ENCODE peak calls at places on chromosomes 12 and 14, in nine cellular contexts. G is T-cell; U is NCI-H1694; X is H54; E is CD8-positive, alpha-beta memory T cell; M is CD4-positive, alpha-beta T cell; P is activated CD8-positive, alpha-beta memory T cell treated with anti-CD3 and anti-CD28 coated beads, Interleukin-2, amount 50 U/mL, for 4 hours; L is stimulated activated CD8-positive, alpha-beta memory T cell treated with anti-CD3 and anti-CD28 coated beads, Interleukin-15, amount 100 ng/mL, for 1 hour; F is GM23248. T is an unnamed sample.
A peak's percentile ranks its signal among the peaks of the same experiment; 100 is the strongest.

GRCh38 chr12:110957652-110958051 is 37.3 kb upstream of the MYL2 start:
- DNase-seq in G (no peak), U (no peak), X (peak; percentile 19), E (no peak), M (no peak), P (no peak), L (no peak), F (no peak), T (no peak)

GRCh38 chr12:2341051-2341751 is 288.4 kb downstream of the CACNA1C start:
- DNase-seq in G (no peak), U (no peak), X (no peak), E (no peak), M (no peak), P (no peak), L (no peak), F (no peak), T (no peak)

GRCh38 chr14:90720336-90720735 is 95.9 kb downstream of the TTC7B start:
- DNase-seq in G (no peak), U (no peak), X (no peak), E (no peak), M (no peak), P (no peak), L (no peak), F (no peak), T (no peak)

GRCh38 chr12:119118625-119119024 is 60.1 kb upstream of the HSPB8 start:
- DNase-seq in G (no peak), U (no peak), X (no peak), E (no peak), M (no peak), P (no peak), L (no peak), F (no peak), T (no peak)

GRCh38 chr14:104152686-104153398 is 14.5 kb downstream of the KIF26A start:
- DNase-seq in G (no peak), U (no peak), X (no peak), E (no peak), M (no peak), P (no peak), L (no peak), F (no peak), T (no peak)

GRCh38 chr12:123384994-123385376 is 1.1 kb downstream of the KMT5A start:
- DNase-seq in G (no peak), U (no peak), X (peak; percentile 68), E (no peak), M (no peak), P (no peak), L (no peak), F (peak; percentile 84), T (no peak)

GRCh38 chr12:6066651-6067050 is 57.8 kb downstream of the VWF start:
- DNase-seq in G (no peak), U (no peak), X (no peak), E (no peak), M (no peak), P (no peak), L (no peak), F (no peak), T (no peak)

GRCh38 chr12:119669744-119670472 is 2.0 kb downstream of the PRKAB1 start:
- DNase-seq in G (no peak), U (no peak), X (no peak), E (no peak), M (no peak), P (no peak), L (no peak), F (no peak), T (no peak)

GRCh38 chr12:12008931-12009611 is 61.7 kb upstream of the BCL2L14 start:
- DNase-seq in G (peak; percentile 29), U (peak; percentile 72), X (peak; percentile 75), E (peak; percentile 14), M (no peak), P (peak; percentile 42), L (no peak), F (peak; percentile 73), T (no peak)

GRCh38 chr14:71414631-71415403 is 507.6 kb downstream of the PCNX1 start:
- DNase-seq in G (no peak), U (no peak), X (no peak), E (no peak), M (no peak), P (no peak), L (no peak), F (peak; percentile 75), T (no peak)

GRCh38 chr12:62977419-62977818 is 42.5 kb upstream of the PPM1H start:
- DNase-seq in G (no peak), U (no peak), X (no peak), E (no peak), M (no peak), P (no peak), L (no peak), F (peak; percentile 27), T (no peak)

GRCh38 chr12:23238957-23239356 is 614.0 kb downstream of the ETNK1 start:
- DNase-seq in G (no peak), U (no peak), X (no peak), E (no peak), M (no peak), P (no peak), L (no peak), F (no peak), T (no peak)

GRCh38 chr12:111068281-111068680 is 147.9 kb upstream of the MYL2 start:
- DNase-seq in G (peak; percentile 40), U (no peak), X (no peak), E (no peak), M (peak; percentile 24), P (peak; percentile 28), L (no peak), F (no peak), T (no peak)

GRCh38 chr14:102316048-102316745 is 3.3 kb upstream of the ZNF839 start:
- DNase-seq in G (no peak), U (peak; percentile 77), X (no peak), E (peak; percentile 17), M (no peak), P (no peak), L (no peak), F (peak; percentile 29), T (no peak)

GRCh38 chr14:68941820-68942219 is 37.3 kb downstream of the ACTN1 start:
- DNase-seq in G (no peak), U (no peak), X (peak; percentile 55), E (no peak), M (no peak), P (no peak), L (no peak), F (peak; percentile 94), T (no peak)

GRCh38 chr14:87567926-87568325 is 425.1 kb downstream of the GALC start:
- DNase-seq in G (no peak), U (no peak), X (no peak), E (no peak), M (no peak), P (no peak), L (no peak), F (no peak), T (no peak)

GRCh38 chr12:11885261-11886038 is 185.3 kb upstream of the BCL2L14 start:
- DNase-seq in G (no peak), U (no peak), X (peak; percentile 20), E (no peak), M (no peak), P (no peak), L (no peak), F (peak; percentile 54), T (no peak)

GRCh38 chr12:52847335-52848102 is 1.3 kb downstream of the KRT78 start:
- DNase-seq in G (no peak), U (peak; percentile 19), X (peak; percentile 54), E (no peak), M (no peak), P (no peak), L (no peak), F (peak; percentile 44), T (no peak)

GRCh38 chr14:87503711-87504110 is 489.3 kb downstream of the GALC start:
- DNase-seq in G (no peak), U (no peak), X (no peak), E (no peak), M (no peak), P (no peak), L (no peak), F (no peak), T (no peak)

GRCh38 chr12:53952871-53953734 is 1.6 kb upstream of the HOXC12 start:
- DNase-seq in G (no peak), U (no peak), X (no peak), E (no peak), M (no peak), P (no peak), L (no peak), F (no peak), T (no peak)

GRCh38 chr14:32251530-32251929 is 48.5 kb upstream of the RNU6-8 start:
- DNase-seq in G (no peak), U (no peak), X (no peak), E (no peak), M (no peak), P (no peak), L (no peak), F (no peak), T (no peak)

GRCh38 chr14:38544766-38545165 is 288.9 kb upstream of the CLEC14A start:
- DNase-seq in G (no peak), U (no peak), X (no peak), E (no peak), M (no peak), P (no peak), L (no peak), F (no peak), T (no peak)

T was measured in natural killer cell.